ENCODE peak calls at places on chromosomes 7 and 10, in seven cellular contexts. B, D, E, F, K, J and Y are unnamed samples.

GRCh38 chr10:67664936-67665335 is 31.1 kb downstream of the CTNNA3 start:
- DNase-seq in F (no peak), B (no peak), J (no peak), E (peak; percentile 10), D (no peak), K (peak; percentile 2), Y (no peak)

GRCh38 chr10:106795619-106796018 is 368.9 kb downstream of the SORCS1 start:
- DNase-seq in F (no peak), J (peak; percentile 75), D (peak; percentile 37), B (no peak), E (peak; percentile 65), K (peak; percentile 17), Y (no peak)

GRCh38 chr7:112744818-112745217 is 45.4 kb downstream of the TMEM168 start:
- DNase-seq in D (no peak), K (peak; percentile 9), F (no peak), E (no peak), J (no peak), B (no peak), Y (no peak)

GRCh38 chr10:103839867-103840746 is 15.3 kb downstream of the SH3PXD2A start:
- DNase-seq in F (peak; percentile 70), J (peak; percentile 43), K (no peak), D (no peak), E (no peak), B (no peak), Y (no peak)

GRCh38 chr7:16028103-16028502 is 341.6 kb upstream of the MEOX2 start:
- DNase-seq in K (peak; percentile 92), B (peak; percentile 37), F (no peak), J (no peak), E (no peak), D (no peak), Y (no peak)

GRCh38 chr7:130922206-130923112 is 188.5 kb upstream of the KLF14 start:
- DNase-seq in F (peak; percentile 35), E (no peak), J (no peak), D (no peak), B (no peak), K (peak; percentile 33), Y (no peak)

GRCh38 chr7:110790992-110791391 is 299.9 kb upstream of the LRRN3 start:
- DNase-seq in J (no peak), B (no peak), K (peak; percentile 4), D (no peak), F (no peak), E (no peak), Y (no peak)

GRCh38 chr10:14184841-14185500 is 145.8 kb downstream of the FRMD4A start:
- DNase-seq in E (peak; percentile 84), K (no peak), D (peak; percentile 40), B (peak; percentile 87), F (no peak), J (peak; percentile 54), Y (peak; percentile 36)

GRCh38 chr10:18455086-18455884 is 196.1 kb downstream of the NSUN6 start:
- DNase-seq in J (no peak), D (no peak), B (no peak), E (no peak), F (no peak), K (no peak), Y (peak; percentile 25)

GRCh38 chr10:101225846-101226361 is 3.4 kb downstream of the LBX1 start:
- DNase-seq in E (no peak), F (no peak), D (no peak), K (no peak), J (no peak), B (no peak), Y (no peak)
- H3K27me3 ChIP-seq in E (peaks cover 88% of the 10 kb centered on the region), F (peaks cover 97% of the 10 kb centered on the region), D (peaks cover 86% of the 10 kb centered on the region), K (peaks cover 93% of the 10 kb centered on the region), J (peaks cover 100% of the 10 kb centered on the region), B (peaks cover 64% of the 10 kb centered on the region), Y (peaks cover 16% of the 10 kb centered on the region)

GRCh38 chr10:122264931-122265330 is 6.2 kb upstream of the BTBD16 start:
- DNase-seq in B (no peak), J (no peak), K (no peak), E (no peak), F (no peak), D (no peak), Y (no peak)

GRCh38 chr10:122271076-122271475 is at the start of gene BTBD16:
- DNase-seq in E (no peak), K (no peak), D (no peak), B (no peak), J (no peak), F (no peak), Y (no peak)

GRCh38 chr10:122269097-122269687 is 1.9 kb upstream of the BTBD16 start:
- DNase-seq in F (no peak), B (no peak), D (no peak), J (no peak), K (no peak), E (no peak), Y (no peak)

GRCh38 chr10:122265896-122266295 is 5.2 kb upstream of the BTBD16 start:
- DNase-seq in E (no peak), K (no peak), F (no peak), J (no peak), B (no peak), D (no peak), Y (no peak)

DNA sequence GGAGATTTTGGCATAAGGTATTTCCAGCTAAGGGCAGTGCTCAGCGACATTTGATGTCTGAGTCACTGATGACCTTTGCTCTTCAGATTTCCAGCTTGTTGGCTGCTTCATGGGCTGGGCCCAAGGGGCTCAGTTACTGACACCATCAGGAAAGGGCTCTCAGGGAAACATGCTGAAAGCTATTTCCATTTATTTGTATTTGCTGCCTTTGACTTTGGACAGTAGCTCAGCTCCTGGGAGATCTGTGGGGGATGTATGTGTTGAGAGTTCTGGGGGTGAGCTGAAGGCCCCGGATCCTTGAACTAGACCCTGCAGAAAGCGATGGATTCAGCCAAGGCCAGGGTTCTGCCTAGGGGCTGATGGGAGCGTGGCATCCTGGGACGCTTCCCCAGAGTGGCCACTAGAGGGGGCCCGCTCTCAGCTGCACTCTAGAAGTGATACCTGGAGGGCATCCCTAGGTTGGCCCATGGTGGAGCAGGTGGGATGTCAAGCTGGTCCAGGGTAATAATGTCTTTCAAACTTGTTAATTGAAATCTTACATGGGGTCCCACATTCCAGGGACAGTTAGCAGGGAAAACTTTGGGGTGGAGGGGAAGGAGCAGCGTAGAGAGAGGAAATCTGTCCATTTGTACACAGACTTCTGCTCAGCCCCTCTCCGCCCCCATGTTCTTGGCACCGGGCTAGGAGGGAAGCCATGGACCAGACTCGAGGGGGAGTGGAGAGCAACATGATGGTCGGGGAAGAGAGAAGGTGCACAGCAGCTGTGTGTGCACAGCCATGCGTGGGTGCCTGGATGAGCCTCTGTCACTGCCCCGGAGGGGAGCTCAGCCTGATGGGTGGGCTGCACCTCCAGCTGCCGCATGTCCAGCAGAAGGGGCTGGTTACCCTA is 3.0 kb upstream of the BTBD16 start:
- DNase-seq in J (peak; percentile 62), F (peak; percentile 88), E (peak; percentile 25), B (peak; percentile 21), D (peak; percentile 36), K (peak; percentile 58), Y (peak; percentile 55)
- H3K4me2 ChIP-seq in J (no peak overlapping the region), F (no peak overlapping the region), E (no peak overlapping the region), B (no peak overlapping the region), D (no peak overlapping the region), K (no peak overlapping the region), Y (no peak overlapping the region)

GRCh38 chr10:132590094-132590751 is 52.6 kb downstream of the INPP5A start:
- DNase-seq in K (no peak), J (no peak), E (no peak), F (no peak), B (no peak), D (no peak), Y (no peak)

GRCh38 chr10:132588301-132589013 is 50.9 kb downstream of the INPP5A start:
- DNase-seq in E (no peak), J (no peak), B (no peak), F (no peak), D (no peak), K (peak; percentile 16), Y (no peak)

GRCh38 chr10:132590752-132591121 is 53.1 kb downstream of the INPP5A start:
- DNase-seq in J (no peak), E (no peak), K (no peak), B (peak; percentile 6), D (no peak), F (no peak), Y (no peak)

GRCh38 chr10:132589681-132590080 is 52.1 kb downstream of the INPP5A start:
- DNase-seq in B (no peak), E (no peak), K (no peak), D (no peak), J (no peak), F (no peak), Y (no peak)

DNA sequence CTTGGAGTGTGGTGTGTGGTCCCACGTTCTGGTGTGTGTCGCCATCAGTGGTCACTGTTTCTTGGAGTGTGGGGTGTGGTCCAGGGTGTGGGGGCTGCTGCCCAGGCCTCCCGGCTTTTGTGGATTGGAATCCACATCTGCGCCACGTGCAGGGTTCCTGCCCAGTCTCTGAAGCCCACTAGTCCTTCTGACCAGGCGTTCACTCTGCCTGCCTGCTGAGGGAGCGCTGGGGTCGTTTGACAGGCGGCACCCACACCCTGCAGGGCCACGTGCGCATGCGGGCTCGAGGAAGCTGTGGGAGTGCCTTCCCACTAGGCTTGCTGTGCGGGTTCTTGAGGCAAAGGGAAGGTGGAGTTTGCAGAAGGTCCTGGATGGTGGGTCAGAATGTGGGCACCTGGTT is 51.4 kb downstream of the INPP5A start:
- DNase-seq in B (no peak), D (no peak), K (no peak), F (no peak), E (no peak), J (no peak), Y (no peak)
- H3K9ac ChIP-seq in B (no peak overlapping the region), D (no peak overlapping the region), K (no peak overlapping the region), F (no peak overlapping the region), E (no peak overlapping the region), J (no peak overlapping the region), Y (no peak overlapping the region)

GRCh38 chr7:1604383-1604782 is 34.6 kb upstream of the PSMG3 start:
- DNase-seq in K (no peak), E (no peak), J (no peak), D (no peak), F (no peak), B (no peak), Y (no peak)
- H3K27me3 ChIP-seq in K (peaks cover 28% of the 10 kb centered on the region), E (peaks cover 92% of the 10 kb centered on the region), J (no peaks in the 10 kb centered on the region), D (no peaks in the 10 kb centered on the region), F (no peaks in the 10 kb centered on the region), B (peaks cover 2% of the 10 kb centered on the region), Y (no peaks in the 10 kb centered on the region)

GRCh38 chr10:78062296-78062695 is 28.6 kb downstream of the RPS24 start:
- DNase-seq in B (no peak), E (no peak), F (no peak), J (no peak), K (no peak), D (no peak), Y (peak; percentile 81)
- H3K4me2 ChIP-seq in B (no peak overlapping the region), E (no peak overlapping the region), F (no peak overlapping the region), J (no peak overlapping the region), K (no peak overlapping the region), D (no peak overlapping the region), Y (no peak overlapping the region)